ENCODE peak calls at places on chromosomes 16 and 17, in seven cellular contexts. B is ovary; V is EL; P is left kidney; E is CD8-positive, alpha-beta memory T cell; F is activated T-cell treated with anti-CD3 and anti-CD28 coated beads for 1 hour; J is HTR-8/SVneo. L is an unnamed sample.

GRCh38 chr16:78551487-78552085 is 452.1 kb downstream of the WWOX start:
- DNase-seq in E (no peak), P (peak), J (no peak), B (no peak), F (no peak), V (no peak), L (no peak)

GRCh38 chr17:62778990-62779681 is 29.0 kb downstream of the MARCHF10 start:
- DNase-seq in P (peak), E (no peak), J (peak), V (peak), B (peak), F (no peak), L (peak)

GRCh38 chr16:25210758-25211157 is 6.0 kb upstream of the AQP8 start:
- DNase-seq in P (no peak), B (no peak), J (peak), F (no peak), V (peak), E (no peak), L (no peak)

GRCh38 chr17:78142113-78142861 is 3.9 kb upstream of the C17orf99 start:
- DNase-seq in F (no peak), B (no peak), J (peak), V (peak), E (no peak), P (no peak), L (peak)

GRCh38 chr16:15037003-15037402 is 18.9 kb downstream of the NTAN1 start:
- DNase-seq in E (no peak), J (no peak), P (no peak), F (no peak), B (no peak), V (no peak), L (no peak)

GRCh38 chr17:2449486-2449885 is 48.6 kb upstream of the MNT start:
- DNase-seq in F (no peak), V (no peak), P (no peak), B (no peak), J (no peak), E (no peak), L (peak)

GRCh38 chr17:50557265-50558029 is 3.1 kb upstream of the CACNA1G start:
- DNase-seq in P (peak), V (no peak), F (no peak), E (no peak), J (no peak), B (no peak), L (no peak)

GRCh38 chr17:29048440-29049360 is 5.8 kb downstream of the PIPOX start:
- DNase-seq in P (peak), V (peak), E (no peak), F (no peak), J (peak), B (no peak), L (no peak)

GRCh38 chr17:49741009-49741691 is 22.8 kb downstream of the FAM117A start:
- DNase-seq in J (no peak), P (no peak), F (no peak), B (no peak), V (no peak), E (no peak), L (peak)

L was measured in AG10803.